ENCODE peak calls at places on chromosome 11, in seven cellular contexts. E, D, Z, V, T, J and C are unnamed samples. For H3K4me1, the result is how much of the 10 kb centered on the place peaks cover.

GRCh38 chr11:100929377-100929776 is 200.2 kb downstream of the PGR start:
- DNase-seq in J (no peak), T (no peak), E (peak), V (no peak), Z (no peak), D (no peak), C (no peak)

GRCh38 chr11:35313066-35313765 is 106.1 kb downstream of the SLC1A2 start:
- DNase-seq in E (no peak), D (no peak), J (no peak), T (no peak), Z (no peak), V (no peak), C (no peak)

GRCh38 chr11:35116762-35117588 is 22.0 kb upstream of the CD44 start:
- DNase-seq in V (no peak), T (peak), E (peak), Z (no peak), J (no peak), D (no peak), C (no peak)

GRCh38 chr11:35751664-35752061 is 89.1 kb downstream of the TRIM44 start:
- DNase-seq in E (no peak), V (no peak), Z (no peak), J (no peak), T (no peak), D (no peak), C (no peak)

GRCh38 chr11:16418698-16419097 is 62.4 kb upstream of the SOX6 start:
- DNase-seq in J (no peak), D (no peak), T (no peak), E (no peak), V (no peak), Z (no peak), C (no peak)

GRCh38 chr11:123334925-123335324 is 95.1 kb upstream of the GRAMD1B start:
- DNase-seq in D (no peak), E (no peak), J (no peak), T (no peak), Z (no peak), V (no peak), C (no peak)

GRCh38 chr11:123083623-123084029 is 21.7 kb upstream of the HSPA8 start:
- DNase-seq in D (peak), Z (peak), T (peak), J (peak), E (peak), V (peak), C (no peak)

GRCh38 chr11:35174666-35175065 is 35.7 kb downstream of the CD44 start:
- DNase-seq in D (no peak), E (peak), J (no peak), T (no peak), V (no peak), Z (no peak), C (no peak)

GRCh38 chr11:107996025-107996776 is 12.5 kb upstream of the CUL5 start:
- DNase-seq in D (no peak), E (no peak), Z (no peak), J (no peak), T (no peak), V (no peak), C (no peak)

GRCh38 chr11:134008593-134008992 is 51.8 kb upstream of the IGSF9B start:
- DNase-seq in J (no peak), D (no peak), Z (no peak), E (no peak), T (no peak), V (no peak), C (no peak)

GRCh38 chr11:86511086-86511551 is 136.4 kb downstream of the CCDC81 start:
- DNase-seq in Z (no peak), V (peak), T (no peak), E (peak), D (no peak), J (no peak), C (no peak)

GRCh38 chr11:11960687-11961086 is 47.7 kb downstream of the DKK3 start:
- DNase-seq in Z (no peak), T (no peak), D (no peak), J (no peak), E (no peak), V (no peak), C (peak)

GRCh38 chr11:133681901-133682300 is 149.6 kb upstream of the OPCML start:
- DNase-seq in V (no peak), D (no peak), J (no peak), Z (no peak), T (no peak), E (no peak), C (no peak)

GRCh38 chr11:46026616-46027293 is 94.5 kb downstream of the PHF21A start:
- DNase-seq in J (no peak), T (no peak), Z (no peak), E (peak), V (no peak), D (no peak), C (no peak)

GRCh38 chr11:110777765-110778164 is 65.5 kb upstream of the ARHGAP20 start:
- DNase-seq in D (no peak), V (no peak), J (no peak), Z (no peak), E (peak), T (no peak), C (no peak)

GRCh38 chr11:12137938-12138731 is 27.7 kb downstream of the MICAL2 start:
- DNase-seq in Z (no peak), D (peak), J (no peak), V (no peak), T (no peak), E (peak), C (no peak)

GRCh38 chr11:78074756-78075155 is 4.9 kb downstream of the NDUFC2 start:
- DNase-seq in Z (no peak), T (no peak), D (no peak), V (no peak), E (no peak), J (no peak), C (no peak)

GRCh38 chr11:39442177-39442576 is 2017.3 kb downstream of the LRRC4C start:
- DNase-seq in E (no peak), T (no peak), Z (no peak), D (no peak), J (no peak), V (no peak), C (no peak)

GRCh38 chr11:92717240-92717639 is 252.2 kb upstream of the MTNR1B start:
- DNase-seq in J (no peak), T (no peak), E (no peak), V (no peak), D (no peak), Z (no peak), C (no peak)

GRCh38 chr11:128908391-128909246 is 17.5 kb downstream of the KCNJ5 start:
- DNase-seq in J (peak), D (peak), V (peak), E (peak), T (peak), Z (no peak), C (no peak)

GRCh38 chr11:111077938-111078337 is 167.6 kb upstream of the POU2AF2 start:
- DNase-seq in V (no peak), T (no peak), E (no peak), J (no peak), D (no peak), Z (no peak), C (no peak)

GRCh38 chr11:122486793-122487495 is 168.6 kb upstream of the UBASH3B start:
- DNase-seq in D (no peak), E (peak), T (no peak), V (no peak), Z (no peak), J (no peak), C (no peak)

GRCh38 chr11:130874955-130875531 is 41.2 kb downstream of the SNX19 start:
- DNase-seq in V (no peak), D (no peak), T (no peak), E (no peak), Z (no peak), J (no peak), C (no peak)

GRCh38 chr11:47587733-47588326 is 1.4 kb downstream of the FAM180B start:
- DNase-seq in J (peak), D (peak), E (no peak), T (peak), V (no peak), Z (no peak), C (no peak)

GRCh38 chr11:95262994-95263764 is 32.2 kb upstream of the SESN3 start:
- DNase-seq in Z (no peak), D (no peak), J (no peak), V (no peak), E (no peak), T (no peak), C (no peak)

GRCh38 chr11:106156290-106156937 is 79.0 kb downstream of the AASDHPPT start:
- DNase-seq in E (peak), Z (no peak), J (no peak), D (peak), V (peak), T (no peak), C (no peak)

GRCh38 chr11:73177380-73178091 is 35.4 kb upstream of the FCHSD2 start:
- DNase-seq in E (peak), J (peak), D (peak), T (peak), V (no peak), Z (no peak), C (no peak)

GRCh38 chr11:94738746-94739145 is 29.4 kb upstream of the AMOTL1 start:
- DNase-seq in Z (no peak), D (no peak), J (no peak), V (no peak), T (no peak), E (no peak), C (no peak)

DNA sequence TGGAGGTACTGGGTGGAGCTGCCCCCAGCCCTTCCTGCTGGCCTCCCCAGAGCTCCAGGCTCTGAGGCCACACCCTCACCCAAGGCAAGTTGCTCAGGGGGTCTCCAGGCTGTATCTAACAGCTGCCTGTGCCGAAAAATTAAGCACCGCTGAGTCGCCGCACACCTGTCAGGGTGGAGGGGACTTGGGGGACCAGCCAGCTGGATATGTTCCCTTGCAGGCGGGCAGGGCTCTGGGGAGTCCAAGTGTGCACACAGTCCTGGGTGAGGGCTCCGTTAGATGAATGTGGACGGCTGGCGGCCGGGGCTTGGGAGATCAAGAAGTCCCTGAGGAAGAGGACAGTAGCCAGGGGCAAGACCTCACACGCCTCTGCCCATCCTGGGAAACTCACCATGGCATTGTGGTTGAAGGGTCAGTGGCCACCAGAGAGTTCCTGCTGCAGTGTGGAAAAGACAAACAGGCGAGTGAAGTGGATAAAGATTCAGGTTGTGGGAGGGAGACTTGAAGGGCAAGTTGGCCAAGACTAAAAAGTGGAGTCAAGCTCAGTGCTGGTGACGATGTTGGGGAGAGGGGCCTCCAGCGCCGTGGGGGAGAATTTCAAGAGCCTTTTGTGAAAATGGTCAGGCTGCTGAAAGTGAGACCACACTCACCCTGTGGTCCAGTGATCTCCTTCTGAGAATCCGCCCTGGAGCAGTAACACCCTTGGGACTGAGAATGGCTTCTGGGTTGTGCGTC is 69.6 kb downstream of the CDKN1C start:
- DNase-seq in D (no peak), J (no peak), Z (no peak), T (peak), V (no peak), E (no peak), C (no peak)
- H3K4me1 ChIP-seq in D (under half), J (under half), Z (under half), T (under half), V (under half), E (under half), C (under half)

GRCh38 chr11:1786466-1786865 is 22.7 kb upstream of the CTSD start:
- DNase-seq in Z (no peak), J (no peak), E (no peak), T (no peak), D (no peak), V (no peak), C (no peak)

GRCh38 chr11:1784761-1785650 is 21.3 kb upstream of the CTSD start:
- DNase-seq in Z (no peak), T (peak), D (no peak), J (no peak), V (no peak), E (no peak), C (no peak)

GRCh38 chr11:1783725-1784529 is 20.2 kb upstream of the CTSD start:
- DNase-seq in Z (no peak), J (no peak), T (no peak), V (no peak), D (no peak), E (no peak), C (no peak)

GRCh38 chr11:1782831-1783724 is 19.4 kb upstream of the CTSD start:
- DNase-seq in T (no peak), V (no peak), E (no peak), J (no peak), Z (no peak), D (no peak), C (no peak)

GRCh38 chr11:1785749-1786261 is 22.1 kb upstream of the CTSD start:
- DNase-seq in Z (no peak), T (no peak), E (no peak), J (no peak), V (no peak), D (no peak), C (no peak)
- H3K4me1 ChIP-seq in Z (under half), T (under half), E (under half), J (under half), V (under half), D (under half), C (under half)

DNA sequence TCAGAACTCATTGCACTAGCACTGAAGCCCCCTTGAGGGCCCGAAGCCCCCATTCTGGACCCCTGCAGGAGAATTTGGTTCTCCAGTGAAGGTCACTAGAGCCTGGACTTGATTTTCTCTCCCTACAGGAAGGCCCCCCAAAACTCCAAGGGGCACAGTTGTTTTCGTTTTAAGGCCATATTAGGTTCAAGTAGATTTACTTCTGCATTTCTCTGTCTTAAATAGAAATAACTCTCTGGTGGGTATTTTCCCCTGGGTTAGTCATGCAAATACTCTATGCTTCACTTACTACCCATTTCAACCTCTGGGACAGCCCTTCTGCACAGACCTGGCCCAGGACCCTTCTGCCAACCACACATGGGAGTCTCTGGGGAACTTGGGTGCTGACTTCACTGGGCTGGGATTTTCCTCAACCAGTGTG is 41.6 kb downstream of the WEE1 start:
- DNase-seq in D (no peak), E (no peak), V (no peak), T (no peak), Z (peak), J (no peak), C (no peak)
- H3K4me1 ChIP-seq in D (under half), E (under half), V (under half), T (under half), Z (under half), J (under half), C (under half)

DNA sequence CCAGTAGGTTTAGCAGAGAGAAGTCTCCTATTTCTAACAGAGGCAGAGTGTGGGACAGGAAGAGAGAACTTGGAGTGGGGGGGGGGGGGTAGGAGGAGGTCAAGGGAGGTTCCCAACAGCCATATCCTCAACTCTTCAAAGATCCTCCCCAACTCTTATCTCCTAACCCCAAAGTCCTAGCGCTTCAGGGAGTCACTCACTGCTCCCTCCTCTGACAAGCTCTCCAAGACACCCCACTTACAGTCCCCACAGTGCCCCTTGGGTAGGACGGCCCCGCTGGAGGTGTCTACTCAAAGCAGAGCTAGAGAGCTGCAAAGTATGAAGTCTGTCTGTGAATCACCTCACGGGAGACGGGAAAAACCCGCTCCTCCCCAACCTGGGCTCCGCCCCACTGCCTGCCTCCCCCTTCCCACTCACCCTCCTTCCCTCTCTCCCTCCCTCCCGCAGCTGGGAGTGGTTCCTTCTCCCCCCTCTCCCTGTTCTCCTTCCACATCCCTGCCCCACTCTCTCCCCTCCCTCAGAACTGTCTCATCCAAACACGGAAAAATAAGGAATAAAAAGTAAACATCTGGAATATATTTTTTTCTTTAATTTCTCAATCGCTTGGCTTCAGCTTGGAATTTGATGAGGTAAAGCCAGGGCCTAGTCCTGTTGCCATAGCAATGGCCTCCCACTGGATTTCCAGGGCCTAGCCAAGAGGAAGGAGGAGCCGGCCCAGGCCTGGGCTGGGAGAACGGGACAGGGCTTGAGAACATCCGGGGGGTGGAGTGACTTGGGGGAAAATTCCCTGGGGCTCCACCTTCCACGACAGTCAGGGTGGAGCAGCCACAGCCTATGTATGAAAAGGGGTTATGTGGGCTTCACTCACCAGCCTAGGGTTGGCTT is 2.5 kb downstream of the TNKS1BP1 start:
- DNase-seq in Z (peak), T (peak), J (peak), D (peak), V (peak), E (peak), C (no peak)
- H3K4me1 ChIP-seq in Z (half or more), T (under half), J (half or more), D (half or more), V (half or more), E (under half), C (under half)